ENCODE peak calls at places on chromosomes 4 and X, in five cellular contexts. A is left ventricle myocardium inferior, S is cardiac fibroblast, M is left lung, G is uterus. E is an unnamed sample.

GRCh38 chr4:170580651-170581050 is 490.9 kb upstream of the AADAT start:
- DNase-seq in A (no peak), S (no peak), M (no peak), G (no peak), E (no peak)

GRCh38 chrX:140447150-140447549 is 57.7 kb downstream of the SOX3 start:
- DNase-seq in A (no peak), S (no peak), M (no peak), G (no peak), E (no peak)

GRCh38 chr4:38356686-38357085 is 307.3 kb upstream of the KLF3 start:
- DNase-seq in A (no peak), S (no peak), M (no peak), G (no peak), E (no peak)

GRCh38 chr4:128623508-128624215 is 185.8 kb upstream of the JADE1 start:
- DNase-seq in A (no peak), S (no peak), M (no peak), G (no peak), E (no peak)

GRCh38 chr4:41015031-41015675 is 199.2 kb downstream of the APBB2 start:
- DNase-seq in A (no peak), S (no peak), M (no peak), G (no peak), E (no peak)

GRCh38 chrX:24235084-24235710 is 78.7 kb downstream of the SUPT20HL2 start:
- DNase-seq in A (no peak), S (no peak), M (no peak), G (no peak), E (no peak)

GRCh38 chr4:137124278-137124932 is 407.9 kb downstream of the PCDH18 start:
- DNase-seq in A (no peak), S (peak; percentile 84), M (no peak), G (no peak), E (no peak)

GRCh38 chr4:40587826-40588225 is 41.8 kb downstream of the RBM47 start:
- DNase-seq in A (no peak), S (peak; percentile 66), M (peak; percentile 53), G (no peak), E (peak; percentile 80)

GRCh38 chr4:55074386-55074785 is 51.0 kb downstream of the KDR start:
- DNase-seq in A (no peak), S (peak; percentile 53), M (no peak), G (no peak), E (no peak)

GRCh38 chr4:124640037-124640730 is 72.3 kb downstream of the ANKRD50 start:
- DNase-seq in A (no peak), S (peak; percentile 96), M (no peak), G (no peak), E (no peak)

GRCh38 chrX:9308426-9308825 is 156.4 kb upstream of the TBL1X start:
- DNase-seq in A (no peak), S (no peak), M (no peak), G (no peak), E (no peak)

GRCh38 chr4:35541888-35542213 is 702.5 kb downstream of the ARAP2 start:
- DNase-seq in A (no peak), S (no peak), M (no peak), G (no peak), E (no peak)

GRCh38 chr4:101286663-101287062 is 60.7 kb downstream of the PPP3CA start:
- DNase-seq in A (no peak), S (no peak), M (no peak), G (no peak), E (no peak)

GRCh38 chr4:102562995-102563394 is 61.8 kb downstream of the NFKB1 start:
- DNase-seq in A (no peak), S (peak; percentile 43), M (no peak), G (no peak), E (no peak)

GRCh38 chr4:105145059-105145912 is 1.4 kb upstream of the TET2 start:
- DNase-seq in A (no peak), S (no peak), M (no peak), G (no peak), E (no peak)

DNA sequence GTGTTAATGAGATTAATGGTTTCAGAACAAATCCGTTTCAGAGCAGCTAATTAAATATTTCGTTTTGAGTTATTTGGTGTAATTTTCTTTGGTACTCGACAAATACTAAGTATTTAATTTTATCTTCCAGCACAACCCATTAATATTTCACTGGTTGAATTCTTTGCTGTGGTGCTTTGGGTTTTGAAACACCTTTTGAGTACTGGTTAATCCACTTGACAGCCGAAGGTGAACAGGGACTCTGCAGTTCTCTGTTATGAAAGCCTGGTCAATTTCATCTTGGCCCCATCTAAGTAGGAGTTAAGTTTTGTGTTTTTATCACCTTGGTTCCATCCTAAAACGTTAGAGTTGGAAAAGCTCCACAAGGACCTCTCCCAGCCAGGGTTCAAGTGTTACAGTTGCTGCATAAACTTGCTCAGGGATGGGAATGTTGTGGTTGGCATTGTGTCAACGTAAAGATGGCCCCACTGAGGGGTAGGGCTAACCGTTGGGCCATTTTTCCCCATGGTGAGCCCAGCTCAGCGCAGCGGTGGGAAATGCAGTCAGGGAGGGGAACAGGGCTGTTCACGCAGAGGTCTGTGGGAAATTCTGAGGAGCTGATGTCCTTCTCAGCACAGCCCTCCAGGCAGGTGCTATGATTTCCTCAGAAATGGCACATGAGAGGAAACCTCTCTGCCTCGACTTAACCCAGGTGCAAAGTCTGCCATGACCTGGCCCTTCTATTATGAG is 188.6 kb downstream of the STIM2 start:
- DNase-seq in A (no peak), S (no peak), M (no peak), G (no peak), E (no peak)
- H3K4me3 ChIP-seq in A (no peak overlapping the region), S (no peak overlapping the region), M (no peak overlapping the region), G (no peak overlapping the region), E (no peak overlapping the region)

DNA sequence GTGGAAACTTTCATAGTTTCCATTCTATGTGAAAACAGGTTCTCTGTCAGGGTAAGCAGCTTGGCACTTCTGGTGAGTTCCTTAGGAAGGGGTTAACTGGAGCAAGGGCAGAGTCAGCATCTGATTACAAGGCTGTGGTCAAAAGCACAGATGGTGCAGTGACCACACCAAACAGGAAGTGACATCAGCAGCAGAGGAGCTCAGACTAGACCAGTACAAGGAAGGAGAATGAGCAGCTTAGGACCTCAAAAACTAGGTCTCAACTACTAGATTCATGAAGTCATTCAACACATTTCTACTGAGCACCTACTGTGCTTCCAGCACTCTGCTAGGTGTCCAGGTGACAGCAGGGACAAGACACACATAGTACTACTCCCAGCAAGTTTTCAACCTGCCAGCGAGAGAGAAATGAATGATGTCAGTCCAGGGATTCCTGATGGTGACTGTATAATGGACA is 130.2 kb downstream of the AMELX start:
- DNase-seq in A (no peak), S (peak; percentile 81), M (no peak), G (no peak), E (no peak)
- H3K4me3 ChIP-seq in A (no peak overlapping the region), S (no peak overlapping the region), M (no peak overlapping the region), G (no peak overlapping the region), E (no peak overlapping the region)

GRCh38 chrX:107442914-107443527 is 6.4 kb upstream of the FRMPD3 start:
- DNase-seq in A (no peak), S (no peak), M (no peak), G (no peak), E (peak; percentile 28)
- H3K4me3 ChIP-seq in A (no peak overlapping the region), S (no peak overlapping the region), M (no peak overlapping the region), G (no peak overlapping the region), E (no peak overlapping the region)

GRCh38 chr4:57193996-57194675 is 84.0 kb upstream of the IGFBP7 start:
- DNase-seq in A (no peak), S (no peak), M (no peak), G (no peak), E (no peak)
- H3K4me3 ChIP-seq in A (no peak overlapping the region), S (no peak overlapping the region), M (no peak overlapping the region), G (no peak overlapping the region), E (no peak overlapping the region)

GRCh38 chr4:145731026-145731425 is 51.1 kb downstream of the C4orf51 start:
- DNase-seq in A (no peak), S (peak; percentile 60), M (no peak), G (no peak), E (peak; percentile 84)

GRCh38 chr4:145732416-145732815 is 52.5 kb downstream of the C4orf51 start:
- DNase-seq in A (no peak), S (no peak), M (no peak), G (no peak), E (no peak)

GRCh38 chr4:145734051-145734450 is 54.1 kb downstream of the C4orf51 start:
- DNase-seq in A (no peak), S (peak; percentile 38), M (no peak), G (no peak), E (no peak)

GRCh38 chr4:145732895-145733880 is 53.2 kb downstream of the C4orf51 start:
- DNase-seq in A (peak; percentile 97), S (peak; percentile 93), M (peak; percentile 93), G (peak; percentile 97), E (peak; percentile 95)

DNA sequence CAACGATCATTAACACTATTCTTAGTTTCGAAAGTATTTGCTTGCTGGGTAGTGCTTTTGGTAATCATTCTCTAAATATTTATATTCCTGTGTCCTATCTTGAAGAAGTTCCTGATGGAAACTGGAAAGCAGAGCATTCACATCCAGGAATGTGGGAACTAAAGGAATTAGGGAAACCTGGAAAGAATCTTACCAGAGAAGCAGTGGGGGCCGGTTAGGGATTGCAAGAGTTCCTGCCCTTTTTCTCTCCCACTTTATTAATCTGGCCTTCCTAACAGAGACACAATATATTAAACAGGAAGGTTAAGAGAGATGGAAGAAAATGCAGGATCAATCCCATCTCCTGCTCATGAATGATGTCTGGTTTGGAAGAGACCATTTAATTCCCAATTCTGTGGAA is 52.1 kb downstream of the C4orf51 start:
- DNase-seq in A (no peak), S (no peak), M (no peak), G (no peak), E (no peak)
- H3K4me3 ChIP-seq in A (peak overlapping the region; percentile 77), S (no peak overlapping the region), M (no peak overlapping the region), G (no peak overlapping the region), E (no peak overlapping the region)